ENCODE peak calls at places on chromosomes 1 and 21, in eight cellular contexts. E, J, M, X, D, U, K and W are unnamed samples.

GRCh38 chr1:106956721-106957120 is 99.8 kb upstream of the PRMT6 start:
- DNase-seq in E (peak), J (no peak), M (no peak), X (no peak), D (no peak), U (no peak), K (no peak), W (no peak)

GRCh38 chr1:32878183-32878582 is 7.5 kb upstream of the FNDC5 start:
- DNase-seq in E (no peak), J (no peak), M (no peak), X (peak), D (no peak), U (no peak), K (no peak), W (no peak)

GRCh38 chr1:93579891-93580290 is 101.7 kb downstream of the BCAR3 start:
- DNase-seq in E (peak), J (no peak), M (no peak), X (peak), D (no peak), U (peak), K (no peak), W (no peak)

GRCh38 chr1:5423109-5423508 is 569.1 kb downstream of the NPHP4 start:
- DNase-seq in E (no peak), J (peak), M (peak), X (peak), D (peak), U (no peak), K (no peak), W (peak)

GRCh38 chr1:27656157-27656893 is 15.7 kb downstream of the IFI6 start:
- DNase-seq in E (peak), J (no peak), M (peak), X (peak), D (no peak), U (no peak), K (peak), W (peak)

GRCh38 chr21:37907076-37907475 is 9.2 kb downstream of the KCNJ6 start:
- DNase-seq in E (no peak), J (no peak), M (no peak), X (no peak), D (no peak), U (no peak), K (no peak), W (no peak)

GRCh38 chr1:17272641-17273040 is 23.7 kb downstream of the PADI3 start:
- DNase-seq in E (no peak), J (no peak), M (no peak), X (no peak), D (no peak), U (no peak), K (no peak), W (no peak)

GRCh38 chr1:223022641-223023473 is 120.2 kb downstream of the TLR5 start:
- DNase-seq in E (peak), J (no peak), M (no peak), X (peak), D (no peak), U (no peak), K (no peak), W (no peak)

GRCh38 chr1:99808391-99809115 is 41.6 kb upstream of the AGL start:
- DNase-seq in E (peak), J (no peak), M (peak), X (peak), D (no peak), U (peak), K (peak), W (peak)

GRCh38 chr1:92482665-92483441 is 3.9 kb downstream of the GFI1 start:
- DNase-seq in E (no peak), J (peak), M (no peak), X (peak), D (peak), U (no peak), K (peak), W (no peak)

GRCh38 chr1:52348704-52349301 is 17.2 kb downstream of the CC2D1B start:
- DNase-seq in E (peak), J (no peak), M (no peak), X (peak), D (no peak), U (no peak), K (no peak), W (no peak)

GRCh38 chr1:184860985-184861754 is 106.5 kb upstream of the EDEM3 start:
- DNase-seq in E (peak), J (no peak), M (no peak), X (no peak), D (no peak), U (no peak), K (peak), W (no peak)

GRCh38 chr1:7228252-7228961 is 443.2 kb downstream of the CAMTA1 start:
- DNase-seq in E (peak), J (no peak), M (no peak), X (no peak), D (no peak), U (no peak), K (no peak), W (no peak)

GRCh38 chr21:45833437-45833836 is 148.1 kb upstream of the COL6A1 start:
- DNase-seq in E (no peak), J (no peak), M (no peak), X (no peak), D (no peak), U (no peak), K (no peak), W (no peak)

GRCh38 chr1:19651141-19651737 is 7.1 kb downstream of the NBL1 start:
- DNase-seq in E (peak), J (peak), M (peak), X (peak), D (peak), U (no peak), K (peak), W (peak)

GRCh38 chr21:22363504-22363903 is 1365.3 kb downstream of the NCAM2 start:
- DNase-seq in E (no peak), J (no peak), M (no peak), X (peak), D (no peak), U (no peak), K (no peak), W (no peak)